ENCODE peak calls at places on chromosomes 12 and 14, in eight cellular contexts. One of them, this sample, is unnamed.
A peak's percentile ranks its signal among the peaks of the same experiment; 100 is the strongest.

GRCh38 chr14:68796418-68797101 is 3.7 kb upstream of the ZFP36L1 start:
- DNase-seq in psoas muscle: no peak
- DNase-seq in NAMALWA: no peak
- DNase-seq in OCI-M1: no peak
- DNase-seq in NCI-H1105 treated with DMSO at 0.1 percent for 48 hours: no peak
- DNase-seq in NCI-H510A treated with DMSO at 0.1 percent for 48 hours: no peak
- DNase-seq in fibroblast of pulmonary artery: peak; percentile 32
- DNase-seq in body of pancreas: peak; percentile 11
- DNase-seq in this sample: no peak

GRCh38 chr12:108854055-108854452 is 3.3 kb downstream of the SSH1 start:
- DNase-seq in fibroblast of pulmonary artery: peak; percentile 96
- DNase-seq in NCI-H510A treated with DMSO at 0.1 percent for 48 hours: no peak
- DNase-seq in psoas muscle: no peak
- DNase-seq in body of pancreas: no peak
- DNase-seq in OCI-M1: peak; percentile 18
- DNase-seq in NCI-H1105 treated with DMSO at 0.1 percent for 48 hours: no peak
- DNase-seq in NAMALWA: no peak
- DNase-seq in this sample: no peak

GRCh38 chr12:101792046-101792931 is 38.5 kb downstream of the GNPTAB start:
- DNase-seq in psoas muscle: no peak
- DNase-seq in fibroblast of pulmonary artery: no peak
- DNase-seq in NAMALWA: no peak
- DNase-seq in body of pancreas: no peak
- DNase-seq in NCI-H510A treated with DMSO at 0.1 percent for 48 hours: no peak
- DNase-seq in NCI-H1105 treated with DMSO at 0.1 percent for 48 hours: no peak
- DNase-seq in OCI-M1: peak; percentile 65
- DNase-seq in this sample: no peak

GRCh38 chr14:52067873-52068740 is 752 bp downstream of the NID2 start:
- DNase-seq in fibroblast of pulmonary artery: peak; percentile 50
- DNase-seq in OCI-M1: no peak
- DNase-seq in body of pancreas: peak; percentile 35
- DNase-seq in psoas muscle: peak; percentile 54
- DNase-seq in NCI-H510A treated with DMSO at 0.1 percent for 48 hours: no peak
- DNase-seq in NCI-H1105 treated with DMSO at 0.1 percent for 48 hours: peak; percentile 22
- DNase-seq in NAMALWA: no peak
- DNase-seq in this sample: peak; percentile 28

GRCh38 chr12:114006482-114007425 is 40.6 kb upstream of the RBM19 start:
- DNase-seq in NCI-H510A treated with DMSO at 0.1 percent for 48 hours: peak; percentile 86
- DNase-seq in body of pancreas: no peak
- DNase-seq in OCI-M1: no peak
- DNase-seq in psoas muscle: no peak
- DNase-seq in fibroblast of pulmonary artery: no peak
- DNase-seq in NCI-H1105 treated with DMSO at 0.1 percent for 48 hours: peak; percentile 29
- DNase-seq in NAMALWA: no peak
- DNase-seq in this sample: no peak

GRCh38 chr14:100741956-100742355 is 15.3 kb downstream of the DLK1 start:
- DNase-seq in OCI-M1: no peak
- DNase-seq in fibroblast of pulmonary artery: no peak
- DNase-seq in body of pancreas: no peak
- DNase-seq in NCI-H1105 treated with DMSO at 0.1 percent for 48 hours: no peak
- DNase-seq in psoas muscle: no peak
- DNase-seq in NCI-H510A treated with DMSO at 0.1 percent for 48 hours: no peak
- DNase-seq in NAMALWA: no peak
- DNase-seq in this sample: no peak

GRCh38 chr12:80441921-80442320 is 2.1 kb upstream of the PTPRQ start:
- DNase-seq in body of pancreas: no peak
- DNase-seq in psoas muscle: no peak
- DNase-seq in fibroblast of pulmonary artery: peak; percentile 76
- DNase-seq in NCI-H1105 treated with DMSO at 0.1 percent for 48 hours: no peak
- DNase-seq in NAMALWA: no peak
- DNase-seq in NCI-H510A treated with DMSO at 0.1 percent for 48 hours: no peak
- DNase-seq in OCI-M1: no peak
- DNase-seq in this sample: no peak

GRCh38 chr12:131132118-131132892 is 178.6 kb downstream of the ADGRD1 start:
- DNase-seq in NAMALWA: peak; percentile 74
- DNase-seq in OCI-M1: peak; percentile 49
- DNase-seq in psoas muscle: peak; percentile 82
- DNase-seq in NCI-H510A treated with DMSO at 0.1 percent for 48 hours: no peak
- DNase-seq in body of pancreas: peak; percentile 59
- DNase-seq in fibroblast of pulmonary artery: peak; percentile 46
- DNase-seq in NCI-H1105 treated with DMSO at 0.1 percent for 48 hours: peak; percentile 36
- DNase-seq in this sample: peak; percentile 95

GRCh38 chr14:68669101-68669500 is 123.8 kb downstream of the ZFP36L1 start:
- DNase-seq in NCI-H1105 treated with DMSO at 0.1 percent for 48 hours: no peak
- DNase-seq in psoas muscle: no peak
- DNase-seq in body of pancreas: peak; percentile 4
- DNase-seq in OCI-M1: no peak
- DNase-seq in fibroblast of pulmonary artery: no peak
- DNase-seq in NAMALWA: no peak
- DNase-seq in NCI-H510A treated with DMSO at 0.1 percent for 48 hours: no peak
- DNase-seq in this sample: no peak

GRCh38 chr14:50335989-50336391 is 23.9 kb downstream of the DMAC2L start:
- DNase-seq in psoas muscle: peak; percentile 56
- DNase-seq in OCI-M1: no peak
- DNase-seq in body of pancreas: no peak
- DNase-seq in fibroblast of pulmonary artery: peak; percentile 90
- DNase-seq in NCI-H510A treated with DMSO at 0.1 percent for 48 hours: peak; percentile 13
- DNase-seq in NAMALWA: peak; percentile 70
- DNase-seq in NCI-H1105 treated with DMSO at 0.1 percent for 48 hours: no peak
- DNase-seq in this sample: peak; percentile 21

GRCh38 chr12:132437252-132438138 is 52.5 kb upstream of the FBRSL1 start:
- DNase-seq in NAMALWA: no peak
- DNase-seq in OCI-M1: peak; percentile 11
- DNase-seq in NCI-H510A treated with DMSO at 0.1 percent for 48 hours: no peak
- DNase-seq in NCI-H1105 treated with DMSO at 0.1 percent for 48 hours: no peak
- DNase-seq in psoas muscle: no peak
- DNase-seq in fibroblast of pulmonary artery: no peak
- DNase-seq in body of pancreas: peak; percentile 49
- DNase-seq in this sample: no peak

GRCh38 chr14:101442451-101442850 is 118.8 kb upstream of the DIO3 start:
- DNase-seq in body of pancreas: no peak
- DNase-seq in NCI-H1105 treated with DMSO at 0.1 percent for 48 hours: no peak
- DNase-seq in NCI-H510A treated with DMSO at 0.1 percent for 48 hours: no peak
- DNase-seq in fibroblast of pulmonary artery: no peak
- DNase-seq in psoas muscle: no peak
- DNase-seq in OCI-M1: peak; percentile 83
- DNase-seq in NAMALWA: peak; percentile 44
- DNase-seq in this sample: no peak

GRCh38 chr12:100706029-100706428 is 88.5 kb upstream of the ANO4 start:
- DNase-seq in fibroblast of pulmonary artery: peak; percentile 65
- DNase-seq in NAMALWA: peak; percentile 11
- DNase-seq in psoas muscle: no peak
- DNase-seq in body of pancreas: no peak
- DNase-seq in OCI-M1: no peak
- DNase-seq in NCI-H510A treated with DMSO at 0.1 percent for 48 hours: peak; percentile 41
- DNase-seq in NCI-H1105 treated with DMSO at 0.1 percent for 48 hours: peak; percentile 81
- DNase-seq in this sample: no peak

GRCh38 chr12:12506541-12506940 is 56.1 kb downstream of the DUSP16 start:
- DNase-seq in NCI-H1105 treated with DMSO at 0.1 percent for 48 hours: no peak
- DNase-seq in NAMALWA: no peak
- DNase-seq in OCI-M1: no peak
- DNase-seq in fibroblast of pulmonary artery: peak; percentile 43
- DNase-seq in NCI-H510A treated with DMSO at 0.1 percent for 48 hours: no peak
- DNase-seq in psoas muscle: no peak
- DNase-seq in body of pancreas: no peak
- DNase-seq in this sample: no peak

GRCh38 chr12:20474443-20474842 is 106.1 kb downstream of the PDE3A start:
- DNase-seq in NAMALWA: no peak
- DNase-seq in NCI-H1105 treated with DMSO at 0.1 percent for 48 hours: no peak
- DNase-seq in NCI-H510A treated with DMSO at 0.1 percent for 48 hours: no peak
- DNase-seq in fibroblast of pulmonary artery: peak; percentile 45
- DNase-seq in body of pancreas: no peak
- DNase-seq in OCI-M1: no peak
- DNase-seq in psoas muscle: no peak
- DNase-seq in this sample: no peak

GRCh38 chr12:132261328-132262138 is 67.9 kb downstream of the GALNT9 start:
- DNase-seq in OCI-M1: no peak
- DNase-seq in NAMALWA: no peak
- DNase-seq in NCI-H510A treated with DMSO at 0.1 percent for 48 hours: no peak
- DNase-seq in psoas muscle: no peak
- DNase-seq in fibroblast of pulmonary artery: no peak
- DNase-seq in NCI-H1105 treated with DMSO at 0.1 percent for 48 hours: no peak
- DNase-seq in body of pancreas: no peak
- DNase-seq in this sample: no peak

GRCh38 chr14:29235991-29236390 is 469.4 kb downstream of the FOXG1 start:
- DNase-seq in fibroblast of pulmonary artery: peak; percentile 49
- DNase-seq in NCI-H510A treated with DMSO at 0.1 percent for 48 hours: no peak
- DNase-seq in psoas muscle: no peak
- DNase-seq in body of pancreas: no peak
- DNase-seq in NCI-H1105 treated with DMSO at 0.1 percent for 48 hours: no peak
- DNase-seq in OCI-M1: no peak
- DNase-seq in NAMALWA: no peak
- DNase-seq in this sample: no peak

GRCh38 chr12:7439579-7440505 is 4.1 kb downstream of the CD163L1 start:
- DNase-seq in NCI-H1105 treated with DMSO at 0.1 percent for 48 hours: no peak
- DNase-seq in OCI-M1: no peak
- DNase-seq in psoas muscle: no peak
- DNase-seq in body of pancreas: peak; percentile 38
- DNase-seq in NAMALWA: no peak
- DNase-seq in NCI-H510A treated with DMSO at 0.1 percent for 48 hours: no peak
- DNase-seq in fibroblast of pulmonary artery: peak; percentile 60
- DNase-seq in this sample: peak; percentile 63

GRCh38 chr14:89912667-89913211 is 41.8 kb downstream of the EFCAB11 start:
- DNase-seq in psoas muscle: no peak
- DNase-seq in body of pancreas: no peak
- DNase-seq in NAMALWA: no peak
- DNase-seq in NCI-H1105 treated with DMSO at 0.1 percent for 48 hours: no peak
- DNase-seq in OCI-M1: peak; percentile 13
- DNase-seq in fibroblast of pulmonary artery: peak; percentile 99
- DNase-seq in NCI-H510A treated with DMSO at 0.1 percent for 48 hours: no peak
- DNase-seq in this sample: no peak

GRCh38 chr12:68788554-68789143 is 19.3 kb upstream of the MDM2 start:
- DNase-seq in body of pancreas: no peak
- DNase-seq in NAMALWA: no peak
- DNase-seq in NCI-H510A treated with DMSO at 0.1 percent for 48 hours: no peak
- DNase-seq in psoas muscle: no peak
- DNase-seq in NCI-H1105 treated with DMSO at 0.1 percent for 48 hours: no peak
- DNase-seq in OCI-M1: no peak
- DNase-seq in fibroblast of pulmonary artery: no peak
- DNase-seq in this sample: no peak

GRCh38 chr12:114440450-114441383 is 34.8 kb upstream of the TBX5 start:
- DNase-seq in fibroblast of pulmonary artery: no peak
- DNase-seq in NAMALWA: no peak
- DNase-seq in body of pancreas: no peak
- DNase-seq in OCI-M1: no peak
- DNase-seq in psoas muscle: no peak
- DNase-seq in NCI-H510A treated with DMSO at 0.1 percent for 48 hours: peak; percentile 44
- DNase-seq in NCI-H1105 treated with DMSO at 0.1 percent for 48 hours: no peak
- DNase-seq in this sample: no peak

GRCh38 chr12:5612556-5613421 is 180.9 kb downstream of the NTF3 start:
- DNase-seq in psoas muscle: no peak
- DNase-seq in body of pancreas: no peak
- DNase-seq in NCI-H510A treated with DMSO at 0.1 percent for 48 hours: no peak
- DNase-seq in NCI-H1105 treated with DMSO at 0.1 percent for 48 hours: no peak
- DNase-seq in OCI-M1: peak; percentile 40
- DNase-seq in NAMALWA: no peak
- DNase-seq in fibroblast of pulmonary artery: no peak
- DNase-seq in this sample: no peak

GRCh38 chr14:100884456-100884855 is 19.1 kb downstream of the RTL1 start:
- DNase-seq in OCI-M1: no peak
- DNase-seq in fibroblast of pulmonary artery: no peak
- DNase-seq in psoas muscle: no peak
- DNase-seq in body of pancreas: no peak
- DNase-seq in NCI-H1105 treated with DMSO at 0.1 percent for 48 hours: no peak
- DNase-seq in NAMALWA: no peak
- DNase-seq in NCI-H510A treated with DMSO at 0.1 percent for 48 hours: no peak
- DNase-seq in this sample: no peak

GRCh38 chr12:125776212-125776611 is 711.0 kb downstream of the AACS start:
- DNase-seq in NCI-H1105 treated with DMSO at 0.1 percent for 48 hours: no peak
- DNase-seq in NAMALWA: no peak
- DNase-seq in psoas muscle: no peak
- DNase-seq in NCI-H510A treated with DMSO at 0.1 percent for 48 hours: no peak
- DNase-seq in body of pancreas: no peak
- DNase-seq in fibroblast of pulmonary artery: no peak
- DNase-seq in OCI-M1: no peak
- DNase-seq in this sample: no peak

GRCh38 chr12:118432812-118433540 is 56.6 kb downstream of the SUDS3 start:
- DNase-seq in NCI-H510A treated with DMSO at 0.1 percent for 48 hours: no peak
- DNase-seq in psoas muscle: no peak
- DNase-seq in OCI-M1: no peak
- DNase-seq in NAMALWA: no peak
- DNase-seq in NCI-H1105 treated with DMSO at 0.1 percent for 48 hours: no peak
- DNase-seq in body of pancreas: no peak
- DNase-seq in fibroblast of pulmonary artery: no peak
- DNase-seq in this sample: no peak

GRCh38 chr12:48925218-48925871 is at the start of gene FKBP11:
- DNase-seq in psoas muscle: peak; percentile 77
- DNase-seq in OCI-M1: no peak
- DNase-seq in NCI-H510A treated with DMSO at 0.1 percent for 48 hours: no peak
- DNase-seq in fibroblast of pulmonary artery: peak; percentile 57
- DNase-seq in NCI-H1105 treated with DMSO at 0.1 percent for 48 hours: no peak
- DNase-seq in body of pancreas: peak; percentile 71
- DNase-seq in NAMALWA: peak; percentile 86
- DNase-seq in this sample: peak; percentile 12

GRCh38 chr12:54940695-54941315 is 43.8 kb downstream of the TESPA1 start:
- DNase-seq in psoas muscle: no peak
- DNase-seq in OCI-M1: no peak
- DNase-seq in body of pancreas: no peak
- DNase-seq in fibroblast of pulmonary artery: no peak
- DNase-seq in NCI-H1105 treated with DMSO at 0.1 percent for 48 hours: no peak
- DNase-seq in NCI-H510A treated with DMSO at 0.1 percent for 48 hours: no peak
- DNase-seq in NAMALWA: no peak
- DNase-seq in this sample: no peak

GRCh38 chr14:91149462-91149861 is 35.6 kb downstream of the DGLUCY start:
- DNase-seq in fibroblast of pulmonary artery: peak; percentile 98
- DNase-seq in NCI-H1105 treated with DMSO at 0.1 percent for 48 hours: no peak
- DNase-seq in OCI-M1: peak; percentile 69
- DNase-seq in NCI-H510A treated with DMSO at 0.1 percent for 48 hours: no peak
- DNase-seq in psoas muscle: no peak
- DNase-seq in NAMALWA: no peak
- DNase-seq in body of pancreas: peak; percentile 55
- DNase-seq in this sample: no peak

GRCh38 chr12:46246021-46246700 is 22.7 kb downstream of the SLC38A1 start:
- DNase-seq in OCI-M1: no peak
- DNase-seq in NCI-H510A treated with DMSO at 0.1 percent for 48 hours: no peak
- DNase-seq in fibroblast of pulmonary artery: no peak
- DNase-seq in psoas muscle: no peak
- DNase-seq in NCI-H1105 treated with DMSO at 0.1 percent for 48 hours: no peak
- DNase-seq in NAMALWA: no peak
- DNase-seq in body of pancreas: no peak
- DNase-seq in this sample: no peak

GRCh38 chr12:3821441-3821840 is 51.8 kb downstream of the PARP11 start:
- DNase-seq in body of pancreas: no peak
- DNase-seq in fibroblast of pulmonary artery: no peak
- DNase-seq in OCI-M1: no peak
- DNase-seq in NCI-H1105 treated with DMSO at 0.1 percent for 48 hours: no peak
- DNase-seq in NAMALWA: no peak
- DNase-seq in psoas muscle: no peak
- DNase-seq in NCI-H510A treated with DMSO at 0.1 percent for 48 hours: no peak
- DNase-seq in this sample: no peak

GRCh38 chr12:22321620-22322019 is 12.9 kb downstream of the ST8SIA1 start:
- DNase-seq in psoas muscle: no peak
- DNase-seq in NCI-H1105 treated with DMSO at 0.1 percent for 48 hours: no peak
- DNase-seq in fibroblast of pulmonary artery: peak; percentile 29
- DNase-seq in NCI-H510A treated with DMSO at 0.1 percent for 48 hours: no peak
- DNase-seq in body of pancreas: no peak
- DNase-seq in NAMALWA: peak; percentile 20
- DNase-seq in OCI-M1: peak; percentile 71
- DNase-seq in this sample: no peak

GRCh38 chr12:46389130-46389616 is 16.6 kb upstream of the SLC38A2 start:
- DNase-seq in fibroblast of pulmonary artery: peak; percentile 97
- DNase-seq in psoas muscle: no peak
- DNase-seq in OCI-M1: no peak
- DNase-seq in NCI-H510A treated with DMSO at 0.1 percent for 48 hours: no peak
- DNase-seq in NAMALWA: peak; percentile 14
- DNase-seq in NCI-H1105 treated with DMSO at 0.1 percent for 48 hours: no peak
- DNase-seq in body of pancreas: no peak
- DNase-seq in this sample: no peak

GRCh38 chr12:118359541-118359915 is 13.2 kb downstream of the TAOK3 start:
- DNase-seq in NCI-H510A treated with DMSO at 0.1 percent for 48 hours: no peak
- DNase-seq in NCI-H1105 treated with DMSO at 0.1 percent for 48 hours: no peak
- DNase-seq in body of pancreas: no peak
- DNase-seq in fibroblast of pulmonary artery: no peak
- DNase-seq in OCI-M1: peak; percentile 54
- DNase-seq in NAMALWA: peak; percentile 76
- DNase-seq in psoas muscle: no peak
- DNase-seq in this sample: no peak

GRCh38 chr14:68282479-68283377 is 463.1 kb downstream of the RAD51B start:
- DNase-seq in fibroblast of pulmonary artery: no peak
- DNase-seq in NCI-H1105 treated with DMSO at 0.1 percent for 48 hours: no peak
- DNase-seq in NAMALWA: peak; percentile 60
- DNase-seq in NCI-H510A treated with DMSO at 0.1 percent for 48 hours: no peak
- DNase-seq in OCI-M1: no peak
- DNase-seq in psoas muscle: no peak
- DNase-seq in body of pancreas: no peak
- DNase-seq in this sample: no peak